ENCODE peak calls at places on chromosomes 6 and 20, in nine cellular contexts. O is coronary artery, G is dorsolateral prefrontal cortex, E is uterus, U is psoas muscle, W is colonic mucosa, J is upper lobe of right lung, C is hepatocyte, Z is stomach. V is an unnamed sample.

GRCh38 chr6:35722121-35722761 is 14.6 kb upstream of the ARMC12 start:
- DNase-seq in O (peak), G (no peak), E (peak), U (peak), W (peak), J (peak), C (no peak), Z (peak), V (no peak)

GRCh38 chr6:113343940-113344339 is 513.2 kb upstream of the MARCKS start:
- DNase-seq in O (no peak), G (no peak), E (no peak), U (no peak), W (no peak), J (no peak), C (no peak), Z (no peak), V (no peak)

GRCh38 chr20:61673152-61673551 is 392.5 kb downstream of the TAF4 start:
- DNase-seq in O (no peak), G (no peak), E (no peak), U (no peak), W (no peak), J (no peak), C (no peak), Z (no peak), V (no peak)

GRCh38 chr20:24991897-24992419 is 593 bp downstream of the APMAP start:
- DNase-seq in O (peak), G (no peak), E (peak), U (no peak), W (peak), J (peak), C (peak), Z (peak), V (no peak)

GRCh38 chr6:93453956-93454355 is 34.6 kb upstream of the EPHA7 start:
- DNase-seq in O (no peak), G (no peak), E (no peak), U (no peak), W (no peak), J (no peak), C (no peak), Z (no peak), V (no peak)

GRCh38 chr6:37868447-37868825 is 48.9 kb downstream of the ZFAND3 start:
- DNase-seq in O (no peak), G (no peak), E (no peak), U (no peak), W (no peak), J (no peak), C (no peak), Z (no peak), V (no peak)

GRCh38 chr6:134642217-134642616 is 307.7 kb downstream of the ALDH8A1 start:
- DNase-seq in O (no peak), G (no peak), E (no peak), U (no peak), W (no peak), J (no peak), C (peak), Z (no peak), V (no peak)

GRCh38 chr20:29876911-29877285 is 1380.6 kb upstream of the DEFB115 start:
- DNase-seq in O (no peak), G (no peak), E (no peak), U (no peak), W (no peak), J (peak), C (no peak), Z (no peak), V (no peak)

GRCh38 chr20:43305749-43306148 is 116.0 kb upstream of the PTPRT start:
- DNase-seq in O (no peak), G (no peak), E (no peak), U (no peak), W (no peak), J (no peak), C (peak), Z (no peak), V (no peak)

GRCh38 chr6:140661691-140662090 is 1287.2 kb upstream of the CITED2 start:
- DNase-seq in O (no peak), G (no peak), E (no peak), U (no peak), W (no peak), J (no peak), C (no peak), Z (no peak), V (no peak)

GRCh38 chr6:13470240-13471140 is 16.9 kb downstream of the GFOD1 start:
- DNase-seq in O (peak), G (peak), E (no peak), U (no peak), W (no peak), J (no peak), C (no peak), Z (no peak), V (peak)

GRCh38 chr6:7424967-7425807 is 35.6 kb downstream of the RIOK1 start:
- DNase-seq in O (no peak), G (no peak), E (no peak), U (no peak), W (no peak), J (no peak), C (peak), Z (no peak), V (no peak)

GRCh38 chr6:17042422-17043147 is 59.3 kb upstream of the STMND1 start:
- DNase-seq in O (no peak), G (peak), E (no peak), U (no peak), W (peak), J (no peak), C (peak), Z (no peak), V (no peak)

GRCh38 chr20:21364413-21364812 is 32.9 kb downstream of the NKX2-4 start:
- DNase-seq in O (no peak), G (no peak), E (no peak), U (no peak), W (no peak), J (no peak), C (no peak), Z (no peak), V (no peak)

GRCh38 chr6:114747995-114748625 is 405.3 kb upstream of the HS3ST5 start:
- DNase-seq in O (no peak), G (peak), E (no peak), U (no peak), W (peak), J (no peak), C (peak), Z (peak), V (peak)

GRCh38 chr6:137155830-137156229 is 17.6 kb downstream of the IL22RA2 start:
- DNase-seq in O (no peak), G (no peak), E (no peak), U (no peak), W (no peak), J (no peak), C (no peak), Z (no peak), V (no peak)

GRCh38 chr6:43013020-43013842 is 515 bp downstream of the MEA1 start:
- DNase-seq in O (no peak), G (no peak), E (no peak), U (no peak), W (no peak), J (no peak), C (no peak), Z (no peak), V (peak)

GRCh38 chr6:163405412-163406309 is 8.9 kb upstream of the QKI start:
- DNase-seq in O (no peak), G (peak), E (peak), U (peak), W (peak), J (peak), C (peak), Z (peak), V (peak)

GRCh38 chr6:46993846-46994245 is 48.3 kb downstream of the ADGRF1 start:
- DNase-seq in O (no peak), G (no peak), E (no peak), U (no peak), W (no peak), J (no peak), C (no peak), Z (no peak), V (no peak)

GRCh38 chr6:160330621-160331020 is 17.6 kb upstream of the SLC22A3 start:
- DNase-seq in O (no peak), G (no peak), E (no peak), U (no peak), W (no peak), J (no peak), C (no peak), Z (no peak), V (no peak)
- H3K27ac ChIP-seq in O (peak), G (no peak), E (no peak), U (no peak), W (no peak), J (no peak), C (no peak), Z (no peak), V (no peak)

GRCh38 chr20:47652794-47653193 is 132.5 kb downstream of the SULF2 start:
- DNase-seq in O (no peak), G (no peak), E (no peak), U (no peak), W (no peak), J (no peak), C (no peak), Z (no peak), V (no peak)

GRCh38 chr20:47652301-47652700 is 133.0 kb downstream of the SULF2 start:
- DNase-seq in O (no peak), G (no peak), E (no peak), U (no peak), W (no peak), J (no peak), C (no peak), Z (no peak), V (no peak)

GRCh38 chr20:47648943-47649342 is 136.3 kb downstream of the SULF2 start:
- DNase-seq in O (no peak), G (no peak), E (no peak), U (no peak), W (no peak), J (no peak), C (no peak), Z (no peak), V (no peak)

GRCh38 chr20:47645632-47646031 is 139.6 kb downstream of the SULF2 start:
- DNase-seq in O (no peak), G (no peak), E (no peak), U (no peak), W (no peak), J (no peak), C (no peak), Z (no peak), V (no peak)

GRCh38 chr20:47647994-47648393 is 137.3 kb downstream of the SULF2 start:
- DNase-seq in O (no peak), G (no peak), E (no peak), U (no peak), W (no peak), J (no peak), C (no peak), Z (no peak), V (no peak)
- H3K27ac ChIP-seq in O (no peak), G (no peak), E (no peak), U (no peak), W (no peak), J (no peak), C (no peak), Z (no peak), V (no peak)

DNA sequence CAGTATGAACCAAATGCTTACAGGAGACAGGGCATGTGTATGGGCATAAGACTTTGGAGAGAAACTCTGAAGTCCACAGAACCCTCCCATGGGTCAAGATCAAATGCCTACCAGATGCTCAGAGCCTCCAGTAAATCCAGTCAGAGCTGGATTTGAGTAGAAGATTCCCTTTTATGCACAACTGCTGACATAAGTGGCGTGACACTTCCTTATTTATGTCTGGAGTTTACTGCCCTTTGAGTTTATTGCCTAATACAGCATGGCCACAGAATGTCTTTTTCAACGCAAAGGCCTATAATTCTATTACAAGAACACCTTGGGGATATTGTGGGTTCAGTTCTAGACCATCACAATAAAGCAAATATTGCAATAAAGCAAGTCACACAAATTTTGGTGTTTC is 220.0 kb upstream of the FOXQ1 start:
- DNase-seq in O (no peak), G (no peak), E (no peak), U (no peak), W (peak), J (no peak), C (peak), Z (no peak), V (no peak)
- H3K27ac ChIP-seq in O (no peak), G (no peak), E (no peak), U (no peak), W (no peak), J (no peak), C (peak), Z (no peak), V (no peak)

GRCh38 chr6:33915134-33915533 is 111.3 kb upstream of the MLN start:
- DNase-seq in O (no peak), G (no peak), E (peak), U (no peak), W (no peak), J (no peak), C (no peak), Z (peak), V (no peak)
- H3K27ac ChIP-seq in O (no peak), G (no peak), E (no peak), U (no peak), W (no peak), J (no peak), C (no peak), Z (no peak), V (no peak)

DNA sequence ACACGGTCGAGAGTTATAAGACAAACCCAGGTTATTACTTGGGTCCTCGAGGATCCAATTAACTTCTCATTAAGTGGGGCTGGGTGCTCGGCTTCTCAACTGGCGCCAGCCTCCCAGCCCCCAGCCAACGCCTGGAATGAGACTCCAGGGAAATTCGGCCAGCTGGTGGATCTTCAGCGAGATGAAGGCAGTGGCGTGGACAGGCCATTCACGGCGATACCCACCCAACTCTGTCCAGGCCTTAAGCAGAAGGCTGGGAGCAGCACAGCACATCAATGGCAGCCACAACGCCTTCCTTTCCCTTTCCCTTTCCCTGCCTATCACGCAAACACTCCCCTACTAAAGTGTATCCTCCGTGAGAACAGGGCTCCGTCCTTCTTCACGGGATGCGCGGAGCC is 852 bp downstream of the METTL24 start:
- DNase-seq in O (no peak), G (no peak), E (peak), U (no peak), W (no peak), J (no peak), C (no peak), Z (no peak), V (no peak)
- H3K27ac ChIP-seq in O (peak), G (peak), E (peak), U (no peak), W (peak), J (peak), C (peak), Z (peak), V (peak)

DNA sequence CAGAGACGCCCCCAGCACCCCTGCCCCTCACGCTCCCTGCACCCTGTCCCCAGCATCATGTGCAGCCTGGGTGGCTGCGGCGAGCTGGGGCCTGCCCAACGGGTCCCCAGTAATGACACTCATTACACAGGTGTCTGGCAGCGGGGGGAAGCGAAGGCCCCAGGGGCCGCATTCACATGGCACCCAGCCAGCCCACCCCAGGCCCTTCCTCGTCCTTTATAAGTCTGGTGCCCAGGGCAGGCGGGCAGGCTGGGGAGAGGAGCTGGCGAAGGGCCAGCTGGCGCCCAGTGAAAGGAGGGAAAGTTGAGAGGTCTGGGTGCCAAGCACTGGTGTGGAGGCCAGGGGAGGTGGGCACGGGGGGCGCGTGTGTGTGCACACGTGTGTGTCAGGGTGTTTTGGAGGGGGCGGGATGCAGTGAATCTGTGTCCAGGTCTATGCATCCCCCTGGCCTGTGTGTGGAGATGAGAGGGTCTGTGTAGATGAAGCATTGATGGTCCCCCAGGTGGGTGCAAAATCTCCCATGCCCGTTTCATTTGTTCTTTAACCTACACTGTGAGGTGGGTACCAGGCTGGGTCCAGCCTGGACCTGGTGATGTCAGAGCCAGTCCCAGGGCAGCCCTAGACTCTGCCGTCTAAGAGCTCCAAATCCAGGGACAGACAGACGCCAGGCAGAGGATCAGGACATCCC is 105.3 kb downstream of the CEBPB start:
- DNase-seq in O (no peak), G (no peak), E (peak), U (peak), W (no peak), J (peak), C (no peak), Z (peak), V (no peak)
- H3K27ac ChIP-seq in O (peak), G (no peak), E (peak), U (peak), W (no peak), J (peak), C (no peak), Z (peak), V (no peak)